ENCODE peak calls at places on chromosome X, in seven cellular contexts. Q is NCI-H1048; S is stimulated activated CD4-positive, alpha-beta T cell treated with anti-CD3 and anti-CD28 coated beads, Interleukin-1b, Interleukin-23, amount 100 ng/mL, for 1 hour; Y is MM.1S; Z is D341Med; O is COR-L47; G is fibroblast of mammary gland. E is an unnamed sample.

GRCh38 chrX:11363069-11363594 is 69.9 kb downstream of the AMELX start:
- DNase-seq in G (no peak), Z (no peak), S (no peak), O (no peak), Y (peak; percentile 94), Q (no peak), E (no peak)

GRCh38 chrX:47523713-47524166 is 37.3 kb upstream of the ARAF start:
- DNase-seq in S (no peak), Z (no peak), O (no peak), Q (no peak), Y (no peak), G (no peak), E (no peak)

GRCh38 chrX:145848857-145849256 is 31.2 kb downstream of the SLITRK2 start:
- DNase-seq in O (no peak), S (no peak), Q (no peak), Z (no peak), Y (no peak), G (no peak), E (no peak)

GRCh38 chrX:9788908-9789307 is 2.7 kb downstream of the SHROOM2 start:
- DNase-seq in Y (no peak), Z (no peak), Q (peak; percentile 50), S (no peak), G (no peak), O (no peak), E (no peak)

GRCh38 chrX:40096395-40097091 is 1.2 kb downstream of the BCOR start:
- DNase-seq in O (no peak), Y (peak; percentile 53), Q (no peak), S (peak; percentile 38), Z (peak; percentile 48), G (no peak), E (peak; percentile 37)

GRCh38 chrX:153882086-153882498 is 3.9 kb downstream of the L1CAM start:
- DNase-seq in G (no peak), O (no peak), Y (no peak), S (no peak), Z (no peak), Q (no peak), E (no peak)

GRCh38 chrX:1464282-1465131 is 11.8 kb upstream of the ASMTL start:
- DNase-seq in Y (no peak), S (no peak), Z (no peak), O (no peak), G (no peak), Q (no peak), E (no peak)

GRCh38 chrX:2485789-2486345 is 14.9 kb downstream of the DHRSX start:
- DNase-seq in O (no peak), G (no peak), Y (no peak), Q (no peak), S (no peak), Z (no peak), E (no peak)

GRCh38 chrX:40433160-40433559 is 147.6 kb upstream of the ATP6AP2 start:
- DNase-seq in Z (no peak), O (no peak), S (no peak), Q (no peak), G (no peak), Y (no peak), E (no peak)

GRCh38 chrX:153504445-153505016 is 9.8 kb downstream of the BGN start:
- DNase-seq in Y (no peak), S (no peak), Q (no peak), Z (no peak), G (no peak), O (no peak), E (no peak)

GRCh38 chrX:107996124-107996523 is 14.0 kb upstream of the TEX13B start:
- DNase-seq in O (no peak), Z (no peak), G (no peak), S (no peak), Y (no peak), Q (no peak), E (no peak)

GRCh38 chrX:111410451-111410850 is 1.5 kb downstream of the DCX start:
- DNase-seq in G (no peak), S (no peak), O (no peak), Q (no peak), Y (no peak), Z (no peak), E (no peak)

GRCh38 chrX:40683245-40683644 is 35.9 kb upstream of the CXorf38 start:
- DNase-seq in O (no peak), S (no peak), Z (no peak), Y (no peak), G (peak; percentile 7), Q (no peak), E (no peak)

GRCh38 chrX:110851780-110852179 is 56.2 kb upstream of the CHRDL1 start:
- DNase-seq in Q (no peak), S (no peak), Y (peak; percentile 56), O (no peak), G (peak; percentile 46), Z (no peak), E (peak; percentile 11)

GRCh38 chrX:121256653-121257052 is 209.2 kb downstream of the GLUD2 start:
- DNase-seq in O (no peak), Q (no peak), S (no peak), G (peak; percentile 88), Y (no peak), Z (no peak), E (no peak)

GRCh38 chrX:46865281-46865680 is 28.4 kb downstream of the RP2 start:
- DNase-seq in S (no peak), Q (no peak), G (peak; percentile 67), Y (no peak), Z (no peak), O (no peak), E (no peak)

GRCh38 chrX:85992811-85993229 is 54.5 kb downstream of the CHM start:
- DNase-seq in Q (no peak), O (peak; percentile 1), S (no peak), G (peak; percentile 47), Z (no peak), Y (no peak), E (no peak)

GRCh38 chrX:22397566-22397965 is 124.9 kb downstream of the CBLL2 start:
- DNase-seq in S (no peak), G (no peak), O (no peak), Q (no peak), Y (no peak), Z (no peak), E (no peak)

GRCh38 chrX:11757729-11758399 is at the start of gene MSL3:
- DNase-seq in Q (no peak), O (peak; percentile 30), G (peak; percentile 63), Y (peak; percentile 51), Z (peak; percentile 87), S (no peak), E (peak; percentile 20)

GRCh38 chrX:100687546-100687945 is 43.5 kb downstream of the SRPX2 start:
- DNase-seq in O (no peak), S (no peak), Z (no peak), G (no peak), Q (no peak), Y (no peak), E (no peak)

GRCh38 chrX:103817502-103817901 is 14.6 kb downstream of the RAB9B start:
- DNase-seq in Z (no peak), S (no peak), Q (peak; percentile 2), G (peak; percentile 56), Y (peak; percentile 67), O (no peak), E (peak; percentile 36)

GRCh38 chrX:150366951-150367545 is 3.9 kb downstream of the MAMLD1 start:
- DNase-seq in O (no peak), S (no peak), Q (no peak), Z (no peak), Y (no peak), G (peak; percentile 68), E (no peak)

GRCh38 chrX:130801901-130802300 is 101.1 kb downstream of the ENOX2 start:
- DNase-seq in S (no peak), Z (no peak), Q (no peak), O (no peak), Y (no peak), G (peak; percentile 3), E (no peak)

GRCh38 chrX:65706041-65706828 is 38.8 kb downstream of the MSN start:
- DNase-seq in Q (no peak), Z (no peak), G (peak; percentile 81), S (no peak), O (no peak), Y (no peak), E (peak; percentile 24)

GRCh38 chrX:24396930-24397277 is 36.5 kb downstream of the SUPT20HL1 start:
- DNase-seq in O (no peak), Q (no peak), S (no peak), G (no peak), Z (no peak), Y (no peak), E (no peak)

GRCh38 chrX:140507982-140508305 is 3.1 kb upstream of the SOX3 start:
- DNase-seq in Y (no peak), Z (no peak), G (no peak), O (no peak), Q (no peak), S (no peak), E (no peak)

GRCh38 chrX:111869639-111870034 is 6.3 kb upstream of the TRPC5OS start:
- DNase-seq in S (no peak), O (no peak), Q (no peak), Z (peak; percentile 38), G (peak; percentile 43), Y (peak; percentile 54), E (peak; percentile 40)

GRCh38 chrX:151970661-151971060 is 3.8 kb downstream of the GABRE start:
- DNase-seq in Z (no peak), G (peak; percentile 93), Q (no peak), Y (no peak), S (no peak), O (no peak), E (peak; percentile 64)

GRCh38 chrX:131739823-131740222 is 195.9 kb downstream of the OR13H1 start:
- DNase-seq in Q (no peak), G (no peak), Z (no peak), O (no peak), Y (no peak), S (no peak), E (no peak)

GRCh38 chrX:103073442-103073841 is 9.5 kb upstream of the BEX1 start:
- DNase-seq in S (no peak), G (no peak), O (no peak), Y (no peak), Q (no peak), Z (no peak), E (no peak)